ENCODE peak calls at places on chromosomes 4 and X, in six cellular contexts. D is nephron progenitor cell, F is fibroblast of villous mesenchyme, Y is fibroblast of the aortic adventitia, K is A549, J is left ventricle myocardium inferior. R is an unnamed sample.

GRCh38 chrX:3129256-3129655 is 88.0 kb downstream of the ARSF start:
- DNase-seq in D (no peak), F (peak), Y (peak), K (no peak), J (no peak), R (no peak)

GRCh38 chrX:104136241-104137019 is 20.4 kb downstream of the SLC25A53 start:
- DNase-seq in D (peak), F (peak), Y (peak), K (peak), J (peak), R (peak)

GRCh38 chrX:124289443-124289842 is 43.0 kb upstream of the TEX13D start:
- DNase-seq in D (no peak), F (no peak), Y (no peak), K (no peak), J (no peak), R (no peak)

GRCh38 chrX:2508648-2509335 is 8.0 kb upstream of the DHRSX start:
- DNase-seq in D (no peak), F (no peak), Y (no peak), K (no peak), J (no peak), R (no peak)

GRCh38 chr4:139973015-139973414 is 181.0 kb downstream of the MAML3 start:
- DNase-seq in D (no peak), F (no peak), Y (peak), K (no peak), J (no peak), R (no peak)

GRCh38 chr4:4502694-4503311 is 39.0 kb downstream of the STX18 start:
- DNase-seq in D (no peak), F (peak), Y (no peak), K (no peak), J (no peak), R (no peak)

GRCh38 chrX:45056428-45057145 is 144.1 kb downstream of the DIPK2B start:
- DNase-seq in D (no peak), F (peak), Y (no peak), K (no peak), J (no peak), R (no peak)

GRCh38 chr4:148810461-148810860 is 368.2 kb upstream of the NR3C2 start:
- DNase-seq in D (no peak), F (no peak), Y (no peak), K (no peak), J (no peak), R (no peak)

GRCh38 chr4:86498560-86499166 is 95.5 kb upstream of the PTPN13 start:
- DNase-seq in D (peak), F (peak), Y (peak), K (peak), J (no peak), R (no peak)

GRCh38 chr4:110344165-110344564 is 131.8 kb upstream of the ENPEP start:
- DNase-seq in D (no peak), F (peak), Y (peak), K (peak), J (no peak), R (no peak)

GRCh38 chr4:127870688-127871087 is 10.0 kb upstream of the PLK4 start:
- DNase-seq in D (no peak), F (peak), Y (peak), K (peak), J (no peak), R (no peak)

GRCh38 chr4:174423257-174423944 is 98.9 kb downstream of the HPGD start:
- DNase-seq in D (no peak), F (peak), Y (peak), K (peak), J (no peak), R (no peak)

GRCh38 chr4:169342906-169343560 is 72.3 kb upstream of the SH3RF1 start:
- DNase-seq in D (no peak), F (no peak), Y (peak), K (no peak), J (no peak), R (no peak)

GRCh38 chr4:39712819-39713607 is 15.1 kb downstream of the UBE2K start:
- DNase-seq in D (no peak), F (peak), Y (peak), K (no peak), J (no peak), R (no peak)

GRCh38 chr4:8768357-8768999 is 103.2 kb downstream of the HMX1 start:
- DNase-seq in D (no peak), F (no peak), Y (no peak), K (no peak), J (peak), R (no peak)

GRCh38 chrX:22025751-22026150 is 6.4 kb upstream of the PHEX start:
- DNase-seq in D (no peak), F (no peak), Y (peak), K (no peak), J (no peak), R (no peak)

GRCh38 chrX:97685753-97686152 is 802.0 kb downstream of the RPA4 start:
- DNase-seq in D (peak), F (peak), Y (peak), K (peak), J (no peak), R (no peak)

GRCh38 chr4:89708903-89709361 is 128.0 kb downstream of the SNCA start:
- DNase-seq in D (no peak), F (peak), Y (peak), K (no peak), J (no peak), R (no peak)

GRCh38 chr4:184021389-184021788 is 116.3 kb downstream of the STOX2 start:
- DNase-seq in D (no peak), F (no peak), Y (no peak), K (no peak), J (no peak), R (no peak)

GRCh38 chrX:122565952-122566351 is 618.1 kb upstream of the GRIA3 start:
- DNase-seq in D (no peak), F (peak), Y (peak), K (peak), J (peak), R (no peak)

GRCh38 chrX:128616933-128617332 is 564.7 kb upstream of the ACTRT1 start:
- DNase-seq in D (no peak), F (no peak), Y (no peak), K (no peak), J (no peak), R (no peak)

GRCh38 chrX:77446840-77447239 is 349 bp upstream of the FGF16 start:
- DNase-seq in D (peak), F (peak), Y (peak), K (no peak), J (no peak), R (no peak)

GRCh38 chrX:150162141-150162540 is 201.0 kb upstream of the MAMLD1 start:
- DNase-seq in D (no peak), F (no peak), Y (no peak), K (peak), J (no peak), R (no peak)

GRCh38 chr4:71004281-71004851 is 10.9 kb downstream of the DCK start:
- DNase-seq in D (peak), F (no peak), Y (no peak), K (no peak), J (no peak), R (peak)

GRCh38 chrX:20974326-20974725 is 399.9 kb upstream of the CNKSR2 start:
- DNase-seq in D (no peak), F (peak), Y (peak), K (no peak), J (no peak), R (no peak)

GRCh38 chr4:147734496-147734895 is 2.6 kb downstream of the ARHGAP10 start:
- DNase-seq in D (no peak), F (no peak), Y (no peak), K (no peak), J (no peak), R (no peak)

GRCh38 chr4:147732516-147733193 is 767 bp downstream of the ARHGAP10 start:
- DNase-seq in D (peak), F (peak), Y (peak), K (no peak), J (peak), R (no peak)

GRCh38 chr4:147731611-147732515 is at the start of gene ARHGAP10:
- DNase-seq in D (peak), F (peak), Y (peak), K (peak), J (peak), R (peak)

GRCh38 chr4:147735413-147736301 is 3.8 kb downstream of the ARHGAP10 start:
- DNase-seq in D (no peak), F (peak), Y (peak), K (no peak), J (no peak), R (no peak)

GRCh38 chr4:147733614-147734344 is 1.9 kb downstream of the ARHGAP10 start:
- DNase-seq in D (no peak), F (peak), Y (peak), K (no peak), J (peak), R (no peak)
- TF ChIP-seq CTCF in D (no peak), F (no peak), Y (no peak), K (no peak), J (no peak), R (no peak)

DNA sequence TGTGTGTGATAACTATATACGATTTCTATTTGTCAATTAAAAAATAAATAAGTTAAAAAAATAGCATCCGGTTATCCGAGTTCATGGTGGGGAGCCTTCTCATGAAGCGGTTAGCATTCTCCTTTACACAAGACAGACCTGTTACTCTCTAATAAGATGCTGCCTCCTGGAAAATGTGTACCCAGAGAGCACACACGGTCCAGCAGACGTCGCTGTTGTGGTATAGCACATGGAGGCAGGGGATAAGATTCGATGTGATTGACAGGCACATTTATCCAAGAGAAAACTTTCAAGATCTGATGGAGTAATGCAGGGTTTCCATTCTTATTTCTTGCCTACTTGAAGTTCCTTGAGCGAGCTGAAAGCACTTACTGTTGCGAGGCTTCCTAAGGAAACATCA is 62.7 kb upstream of the STS start:
- DNase-seq in D (no peak), F (no peak), Y (no peak), K (no peak), J (no peak), R (no peak)
- TF ChIP-seq CTCF in D (no peak), F (no peak), Y (no peak), K (no peak), J (no peak), R (no peak)

DNA sequence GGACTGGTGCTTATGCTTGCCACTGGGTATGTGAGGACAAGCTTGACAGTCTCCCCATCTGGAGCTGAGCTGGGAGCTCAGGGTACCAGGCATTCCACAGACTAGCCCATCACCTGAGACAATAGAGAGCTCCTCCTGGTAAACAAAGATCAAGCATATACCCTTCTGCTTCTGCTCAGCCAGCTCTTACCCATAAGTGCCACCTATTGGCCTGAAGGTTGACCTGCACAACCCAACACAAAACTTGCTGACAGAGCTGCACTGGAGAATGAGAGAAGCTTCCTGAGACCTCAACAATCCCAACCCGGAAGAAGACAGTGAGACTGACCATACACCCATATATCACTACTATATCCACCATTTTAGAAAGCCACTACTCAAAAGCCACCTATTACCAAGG is 1049.2 kb upstream of the INTU start:
- DNase-seq in D (no peak), F (no peak), Y (peak), K (peak), J (no peak), R (no peak)
- TF ChIP-seq CTCF in D (no peak), F (peak), Y (peak), K (no peak), J (peak), R (no peak)

GRCh38 chr4:84451546-84451945 is 47.5 kb downstream of the NKX6-1 start:
- DNase-seq in D (no peak), F (peak), Y (peak), K (peak), J (no peak), R (no peak)
- TF ChIP-seq CTCF in D (peak), F (peak), Y (peak), K (peak), J (peak), R (no peak)

DNA sequence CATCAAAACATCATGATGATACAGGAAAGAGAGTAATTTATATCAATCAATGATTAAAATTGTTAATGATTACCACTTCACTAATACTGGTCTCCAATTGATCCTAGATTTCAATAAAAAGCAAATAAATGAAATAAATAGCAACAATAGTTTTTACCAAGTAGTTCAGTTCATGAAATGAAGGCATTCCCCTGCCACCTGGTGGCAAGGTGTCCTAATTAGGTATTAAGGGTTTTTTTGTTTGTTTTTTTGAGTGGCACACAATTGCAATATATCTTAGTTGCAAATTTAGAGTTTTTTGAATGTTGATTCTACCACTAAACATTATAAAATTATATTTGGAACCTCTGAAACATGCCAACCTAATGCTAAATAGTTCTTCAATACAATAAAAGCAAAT is 157.4 kb upstream of the PDE5A start:
- DNase-seq in D (no peak), F (peak), Y (peak), K (peak), J (no peak), R (no peak)
- TF ChIP-seq CTCF in D (no peak), F (peak), Y (peak), K (peak), J (peak), R (no peak)

GRCh38 chrX:18206657-18207056 is 14.0 kb downstream of the BEND2 start:
- DNase-seq in D (no peak), F (no peak), Y (no peak), K (no peak), J (no peak), R (no peak)

DNA sequence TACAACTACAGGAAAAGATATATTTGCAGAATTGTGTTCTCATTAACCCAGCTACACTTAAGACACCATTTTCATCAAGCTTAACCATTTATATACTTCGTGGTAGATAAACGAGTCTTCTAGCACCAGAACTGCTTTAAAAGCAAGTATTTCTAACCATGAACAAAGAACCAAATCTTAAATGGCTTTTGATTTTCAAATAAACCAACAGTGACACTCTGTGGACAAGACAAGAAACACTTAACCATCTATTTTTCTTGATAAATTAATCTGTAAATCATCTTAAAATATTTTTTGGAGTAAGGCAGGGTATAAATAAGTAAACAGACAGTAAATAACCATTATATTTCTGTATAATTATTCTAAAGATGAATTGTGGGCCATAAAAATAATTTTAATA is 10.2 kb downstream of the BEND2 start:
- DNase-seq in D (no peak), F (peak), Y (peak), K (peak), J (no peak), R (no peak)
- TF ChIP-seq CTCF in D (peak), F (peak), Y (peak), K (peak), J (peak), R (no peak)

DNA sequence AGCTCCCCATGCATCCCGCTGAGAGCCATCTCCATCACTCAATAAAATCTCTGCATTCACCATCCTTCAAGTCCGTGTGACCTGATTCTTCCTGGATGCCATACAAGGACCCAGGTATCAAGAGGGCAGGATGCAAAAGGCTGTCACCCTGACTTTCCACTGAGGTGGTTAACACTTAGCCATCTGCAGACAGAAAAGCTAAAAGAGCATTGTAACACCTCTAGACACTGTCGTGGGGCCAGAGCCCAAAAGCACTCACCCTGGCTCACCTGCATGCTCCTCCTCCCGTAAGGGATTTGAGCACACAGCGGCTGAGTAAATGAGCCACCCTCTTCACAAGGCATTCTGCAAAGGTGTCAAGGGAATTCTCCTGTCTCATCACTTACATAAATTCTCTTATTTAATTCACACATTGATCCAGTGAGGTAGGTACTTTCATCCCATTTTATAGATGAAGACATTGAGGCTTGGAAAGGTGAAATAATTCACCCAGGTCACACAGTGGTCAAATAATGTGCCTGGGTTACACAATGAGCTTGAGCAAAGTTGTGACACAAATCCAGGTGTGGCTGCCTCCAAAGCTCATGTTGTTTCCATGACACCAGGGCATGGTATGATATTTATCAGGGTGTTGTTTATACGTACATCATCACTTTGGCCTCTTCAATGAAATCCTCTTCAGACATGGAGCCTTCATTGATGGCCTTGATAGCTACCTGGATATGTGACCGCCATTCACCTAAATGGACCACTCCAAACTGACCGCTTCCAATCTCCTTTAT is 48.0 kb downstream of the TXK start:
- DNase-seq in D (no peak), F (no peak), Y (no peak), K (peak), J (no peak), R (no peak)
- TF ChIP-seq CTCF in D (no peak), F (no peak), Y (no peak), K (no peak), J (no peak), R (no peak)

GRCh38 chr4:76626686-76627465 is 191.8 kb downstream of the SHROOM3 start:
- DNase-seq in D (no peak), F (peak), Y (no peak), K (peak), J (no peak), R (no peak)
- TF ChIP-seq CTCF in D (peak), F (peak), Y (peak), K (no peak), J (peak), R (no peak)

R was measured in CD4-positive, alpha-beta T cell.